ENCODE peak calls at places on chromosomes 2 and 18, in seven cellular contexts. One of them, this sample, is unnamed.

GRCh38 chr2:218022131-218022850 is 19.5 kb upstream of the TNS1 start:
- DNase-seq in GM19239: no peak
- DNase-seq in activated naive CD8-positive, alpha-beta T cell treated with anti-CD3 and anti-CD28 coated beads, Interleukin-2, amount 50 U/mL, for 24 hours: no peak
- DNase-seq in neuronal stem cell: no peak
- DNase-seq in mammary epithelial cell: no peak
- DNase-seq in substantia nigra: no peak
- DNase-seq in CD8-positive, alpha-beta T cell: no peak
- DNase-seq in this sample: no peak

GRCh38 chr2:20065885-20066602 is 14.6 kb upstream of the LAPTM4A start:
- DNase-seq in GM19239: no peak
- DNase-seq in activated naive CD8-positive, alpha-beta T cell treated with anti-CD3 and anti-CD28 coated beads, Interleukin-2, amount 50 U/mL, for 24 hours: no peak
- DNase-seq in neuronal stem cell: no peak
- DNase-seq in mammary epithelial cell: peak; percentile 98
- DNase-seq in substantia nigra: peak; percentile 29
- DNase-seq in CD8-positive, alpha-beta T cell: no peak
- DNase-seq in this sample: no peak

GRCh38 chr18:75293591-75293990 is 83.0 kb downstream of the TSHZ1 start:
- DNase-seq in GM19239: no peak
- DNase-seq in activated naive CD8-positive, alpha-beta T cell treated with anti-CD3 and anti-CD28 coated beads, Interleukin-2, amount 50 U/mL, for 24 hours: no peak
- DNase-seq in neuronal stem cell: no peak
- DNase-seq in mammary epithelial cell: peak; percentile 9
- DNase-seq in substantia nigra: no peak
- DNase-seq in CD8-positive, alpha-beta T cell: no peak
- DNase-seq in this sample: no peak

GRCh38 chr2:1548910-1549673 is 135.8 kb downstream of the TPO start:
- DNase-seq in GM19239: no peak
- DNase-seq in activated naive CD8-positive, alpha-beta T cell treated with anti-CD3 and anti-CD28 coated beads, Interleukin-2, amount 50 U/mL, for 24 hours: no peak
- DNase-seq in neuronal stem cell: no peak
- DNase-seq in mammary epithelial cell: no peak
- DNase-seq in substantia nigra: no peak
- DNase-seq in CD8-positive, alpha-beta T cell: no peak
- DNase-seq in this sample: no peak

GRCh38 chr2:187569571-187569970 is 15.3 kb upstream of the TFPI start:
- DNase-seq in GM19239: no peak
- DNase-seq in activated naive CD8-positive, alpha-beta T cell treated with anti-CD3 and anti-CD28 coated beads, Interleukin-2, amount 50 U/mL, for 24 hours: no peak
- DNase-seq in neuronal stem cell: no peak
- DNase-seq in mammary epithelial cell: no peak
- DNase-seq in substantia nigra: no peak
- DNase-seq in CD8-positive, alpha-beta T cell: no peak
- DNase-seq in this sample: no peak

GRCh38 chr2:86054539-86055082 is 51.1 kb downstream of the POLR1A start:
- DNase-seq in GM19239: no peak
- DNase-seq in activated naive CD8-positive, alpha-beta T cell treated with anti-CD3 and anti-CD28 coated beads, Interleukin-2, amount 50 U/mL, for 24 hours: no peak
- DNase-seq in neuronal stem cell: no peak
- DNase-seq in mammary epithelial cell: no peak
- DNase-seq in substantia nigra: no peak
- DNase-seq in CD8-positive, alpha-beta T cell: no peak
- DNase-seq in this sample: no peak

GRCh38 chr2:218081063-218081462 is 12.0 kb downstream of the RUFY4 start:
- DNase-seq in GM19239: peak; percentile 36
- DNase-seq in activated naive CD8-positive, alpha-beta T cell treated with anti-CD3 and anti-CD28 coated beads, Interleukin-2, amount 50 U/mL, for 24 hours: no peak
- DNase-seq in neuronal stem cell: no peak
- DNase-seq in mammary epithelial cell: no peak
- DNase-seq in substantia nigra: no peak
- DNase-seq in CD8-positive, alpha-beta T cell: no peak
- DNase-seq in this sample: no peak

GRCh38 chr2:45184606-45185005 is 175.4 kb upstream of the SIX2 start:
- DNase-seq in GM19239: no peak
- DNase-seq in activated naive CD8-positive, alpha-beta T cell treated with anti-CD3 and anti-CD28 coated beads, Interleukin-2, amount 50 U/mL, for 24 hours: no peak
- DNase-seq in neuronal stem cell: no peak
- DNase-seq in mammary epithelial cell: peak; percentile 91
- DNase-seq in substantia nigra: no peak
- DNase-seq in CD8-positive, alpha-beta T cell: no peak
- DNase-seq in this sample: no peak

GRCh38 chr2:202423139-202423538 is 47.0 kb downstream of the BMPR2 start:
- DNase-seq in GM19239: no peak
- DNase-seq in activated naive CD8-positive, alpha-beta T cell treated with anti-CD3 and anti-CD28 coated beads, Interleukin-2, amount 50 U/mL, for 24 hours: no peak
- DNase-seq in neuronal stem cell: no peak
- DNase-seq in mammary epithelial cell: no peak
- DNase-seq in substantia nigra: no peak
- DNase-seq in CD8-positive, alpha-beta T cell: no peak
- DNase-seq in this sample: no peak

GRCh38 chr2:126750506-126750905 is 94.5 kb downstream of the GYPC start:
- DNase-seq in GM19239: no peak
- DNase-seq in activated naive CD8-positive, alpha-beta T cell treated with anti-CD3 and anti-CD28 coated beads, Interleukin-2, amount 50 U/mL, for 24 hours: no peak
- DNase-seq in neuronal stem cell: no peak
- DNase-seq in mammary epithelial cell: no peak
- DNase-seq in substantia nigra: no peak
- DNase-seq in CD8-positive, alpha-beta T cell: no peak
- DNase-seq in this sample: no peak

GRCh38 chr18:5628512-5629255 is 84.9 kb upstream of the EPB41L3 start:
- DNase-seq in GM19239: peak; percentile 22
- DNase-seq in activated naive CD8-positive, alpha-beta T cell treated with anti-CD3 and anti-CD28 coated beads, Interleukin-2, amount 50 U/mL, for 24 hours: peak; percentile 12
- DNase-seq in neuronal stem cell: peak; percentile 42
- DNase-seq in mammary epithelial cell: peak; percentile 5
- DNase-seq in substantia nigra: no peak
- DNase-seq in CD8-positive, alpha-beta T cell: no peak
- DNase-seq in this sample: peak; percentile 0